ENCODE peak calls at places on chromosomes 12 and 14, in nine cellular contexts. M is A549, D is fibroblast of the aortic adventitia, J is left lung, E is cardiac muscle cell, W is psoas muscle, S is heart right ventricle, F is neural crest cell, P is keratinocyte. I is an unnamed sample.

GRCh38 chr14:73744175-73744867 is 30.1 kb upstream of the PNMA1 start:
- DNase-seq in M (no peak), E (no peak), W (no peak), F (no peak), P (no peak), S (no peak), D (no peak), J (no peak), I (no peak)

GRCh38 chr14:103006991-103007520 is 50.3 kb downstream of the CDC42BPB start:
- DNase-seq in M (no peak), S (no peak), P (no peak), W (no peak), F (no peak), J (no peak), D (no peak), E (no peak), I (no peak)

GRCh38 chr12:39122562-39123204 is 217.3 kb upstream of the CPNE8 start:
- DNase-seq in S (no peak), W (no peak), P (no peak), J (no peak), F (no peak), E (no peak), D (no peak), M (no peak), I (no peak)

GRCh38 chr14:51513933-51514332 is 137.8 kb upstream of the FRMD6 start:
- DNase-seq in J (no peak), S (no peak), E (no peak), F (no peak), W (no peak), D (no peak), P (no peak), M (no peak), I (no peak)

GRCh38 chr14:35140718-35141581 is 18.6 kb downstream of the PRORP start:
- DNase-seq in F (no peak), D (peak), J (no peak), E (peak), S (no peak), M (no peak), W (no peak), P (no peak), I (no peak)

GRCh38 chr12:96398422-96399080 is 1.7 kb downstream of the CDK17 start:
- DNase-seq in P (no peak), F (no peak), S (no peak), J (no peak), E (no peak), M (no peak), D (no peak), W (no peak), I (no peak)

GRCh38 chr12:55072093-55072492 is 52.3 kb downstream of the NEUROD4 start:
- DNase-seq in J (peak), P (no peak), S (peak), D (peak), F (no peak), W (peak), E (peak), M (peak), I (peak)

GRCh38 chr12:93591137-93591868 is 18.8 kb downstream of the SOCS2 start:
- DNase-seq in F (peak), P (no peak), M (peak), J (peak), E (peak), W (peak), D (peak), S (peak), I (peak)

GRCh38 chr14:105577339-105577861 is 51.0 kb downstream of the TMEM121 start:
- DNase-seq in F (no peak), E (no peak), P (no peak), J (peak), M (no peak), D (no peak), S (no peak), W (peak), I (no peak)

GRCh38 chr14:51581017-51581881 is 70.5 kb upstream of the FRMD6 start:
- DNase-seq in S (no peak), E (peak), J (no peak), D (peak), F (no peak), M (no peak), P (no peak), W (no peak), I (no peak)

GRCh38 chr14:92937229-92937937 is 14.4 kb downstream of the CHGA start:
- DNase-seq in S (no peak), M (no peak), E (no peak), F (no peak), W (peak), D (no peak), J (peak), P (peak), I (no peak)

GRCh38 chr14:66652736-66653135 is 144.8 kb downstream of the GPHN start:
- DNase-seq in P (no peak), J (no peak), S (no peak), M (no peak), F (no peak), D (no peak), E (no peak), W (no peak), I (no peak)

GRCh38 chr12:121190523-121191031 is 19.4 kb upstream of the P2RX4 start:
- DNase-seq in P (peak), J (no peak), F (no peak), D (peak), M (no peak), W (no peak), S (no peak), E (peak), I (no peak)

GRCh38 chr14:93936245-93936644 is 9.1 kb downstream of the FAM181A start:
- DNase-seq in P (no peak), E (no peak), S (no peak), F (peak), J (no peak), W (no peak), M (peak), D (no peak), I (no peak)

GRCh38 chr14:42665083-42665482 is 1058.4 kb downstream of the LRFN5 start:
- DNase-seq in W (no peak), J (no peak), F (no peak), D (no peak), S (no peak), P (no peak), E (no peak), M (no peak), I (no peak)

GRCh38 chr14:77271113-77271710 is at the start of gene NGB:
- DNase-seq in F (no peak), J (no peak), S (no peak), W (no peak), D (no peak), P (no peak), E (no peak), M (no peak), I (no peak)

GRCh38 chr12:2833327-2833726 is 1.5 kb downstream of the NRIP2 start:
- DNase-seq in W (no peak), P (no peak), J (no peak), S (no peak), M (no peak), E (no peak), F (no peak), D (no peak), I (no peak)

GRCh38 chr12:103626498-103626897 is 39.4 kb downstream of the STAB2 start:
- DNase-seq in J (no peak), S (peak), E (peak), P (no peak), D (no peak), M (peak), F (no peak), W (peak), I (peak)

GRCh38 chr12:109737111-109737510 is 23.5 kb downstream of the FAM222A start:
- DNase-seq in M (no peak), D (no peak), W (peak), S (no peak), F (no peak), E (no peak), P (no peak), J (peak), I (peak)

GRCh38 chr14:39372656-39373055 is 59.6 kb downstream of the FBXO33 start:
- DNase-seq in J (no peak), S (no peak), P (no peak), M (no peak), D (peak), W (no peak), E (peak), F (no peak), I (no peak)

GRCh38 chr12:69052613-69053408 is 119.8 kb upstream of the CPM start:
- DNase-seq in F (no peak), W (no peak), M (peak), J (no peak), E (peak), D (peak), P (peak), S (no peak), I (peak)

GRCh38 chr12:130762319-130762675 is 46.2 kb upstream of the RIMBP2 start:
- DNase-seq in M (no peak), J (no peak), D (no peak), S (no peak), E (no peak), F (no peak), W (no peak), P (no peak), I (no peak)

GRCh38 chr12:87815738-87816137 is 213.5 kb downstream of the C12orf50 start:
- DNase-seq in E (no peak), W (no peak), F (no peak), D (no peak), S (no peak), J (no peak), M (no peak), P (no peak), I (no peak)

GRCh38 chr14:73237786-73238261 is 518 bp downstream of the PAPLN start:
- DNase-seq in M (peak), S (no peak), E (no peak), J (no peak), W (no peak), D (no peak), P (no peak), F (no peak), I (no peak)

GRCh38 chr14:67331368-67332125 is 28.1 kb downstream of the ATP6V1D start:
- DNase-seq in P (no peak), E (no peak), S (no peak), M (no peak), D (no peak), W (no peak), F (no peak), J (no peak), I (no peak)

DNA sequence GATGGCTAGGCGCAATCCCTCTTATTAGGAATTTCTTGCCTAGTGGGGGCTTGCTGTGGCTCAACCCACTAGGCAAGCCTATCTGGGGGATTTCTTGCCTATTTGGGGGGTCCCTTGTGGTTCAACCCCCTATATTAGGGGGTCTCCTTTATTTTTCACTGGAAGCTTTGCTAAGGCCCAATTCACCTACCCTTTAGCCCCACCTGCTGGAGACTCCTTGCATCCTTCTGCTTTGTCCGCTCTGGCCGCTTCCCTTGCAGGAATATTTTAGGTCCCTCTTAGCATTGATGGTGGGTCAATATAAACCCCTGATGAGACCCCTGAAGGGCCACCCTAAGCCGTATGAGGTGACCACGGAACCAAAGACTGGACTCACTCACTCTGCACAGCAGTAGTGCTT is 1552.1 kb downstream of the AACS start:
- DNase-seq in S (no peak), F (peak), W (no peak), E (no peak), M (no peak), P (no peak), J (no peak), D (no peak), I (no peak)
- TF ChIP-seq CTCF in S (peak), F (peak), W (no peak), E (peak), M (no peak), P (no peak), J (no peak), D (no peak), I (peak)

GRCh38 chr12:26121323-26121740 is 3.5 kb downstream of the BHLHE41 start:
- DNase-seq in W (no peak), E (no peak), M (no peak), P (no peak), D (peak), F (no peak), S (no peak), J (no peak), I (no peak)
- TF ChIP-seq CTCF in W (no peak), E (no peak), M (no peak), P (no peak), D (no peak), F (no peak), S (no peak), J (no peak), I (no peak)

DNA sequence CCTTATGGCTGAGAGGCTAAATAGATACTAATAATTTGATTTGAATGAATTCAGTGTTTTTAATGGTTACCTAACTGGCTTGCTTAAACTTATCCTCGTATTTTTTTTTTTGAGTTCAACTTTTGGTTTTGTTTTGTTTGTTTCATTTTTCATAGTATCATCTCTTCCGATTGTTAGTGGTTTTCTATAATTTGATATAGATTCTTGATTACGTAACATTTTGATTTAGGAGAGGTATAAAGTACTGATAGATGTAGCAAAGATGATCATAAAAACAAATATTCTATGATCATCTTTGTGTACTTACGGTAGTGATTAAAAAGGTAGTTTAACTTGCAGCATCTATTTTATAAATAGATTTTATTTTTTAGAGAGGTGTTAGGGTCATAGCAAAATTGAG is 93.0 kb downstream of the ALX1 start:
- DNase-seq in E (no peak), D (no peak), M (no peak), J (no peak), S (no peak), W (no peak), P (no peak), F (no peak), I (no peak)
- TF ChIP-seq CTCF in E (no peak), D (no peak), M (no peak), J (no peak), S (no peak), W (no peak), P (no peak), F (no peak), I (no peak)

GRCh38 chr12:11174022-11174421 is 3.0 kb downstream of the SMIM10L1 start:
- DNase-seq in M (no peak), D (peak), J (no peak), W (no peak), S (no peak), F (no peak), P (no peak), E (peak), I (no peak)

GRCh38 chr12:11170810-11171144 is 217 bp upstream of the SMIM10L1 start:
- DNase-seq in D (no peak), W (no peak), M (no peak), F (no peak), E (no peak), S (no peak), P (no peak), J (no peak), I (no peak)

GRCh38 chr12:11166300-11166699 is 4.7 kb upstream of the SMIM10L1 start:
- DNase-seq in W (no peak), M (no peak), F (no peak), S (no peak), J (no peak), E (no peak), P (no peak), D (no peak), I (no peak)

GRCh38 chr12:11171953-11172675 is 1.1 kb downstream of the SMIM10L1 start:
- DNase-seq in E (peak), M (peak), S (no peak), P (no peak), J (no peak), F (no peak), W (no peak), D (peak), I (no peak)

DNA sequence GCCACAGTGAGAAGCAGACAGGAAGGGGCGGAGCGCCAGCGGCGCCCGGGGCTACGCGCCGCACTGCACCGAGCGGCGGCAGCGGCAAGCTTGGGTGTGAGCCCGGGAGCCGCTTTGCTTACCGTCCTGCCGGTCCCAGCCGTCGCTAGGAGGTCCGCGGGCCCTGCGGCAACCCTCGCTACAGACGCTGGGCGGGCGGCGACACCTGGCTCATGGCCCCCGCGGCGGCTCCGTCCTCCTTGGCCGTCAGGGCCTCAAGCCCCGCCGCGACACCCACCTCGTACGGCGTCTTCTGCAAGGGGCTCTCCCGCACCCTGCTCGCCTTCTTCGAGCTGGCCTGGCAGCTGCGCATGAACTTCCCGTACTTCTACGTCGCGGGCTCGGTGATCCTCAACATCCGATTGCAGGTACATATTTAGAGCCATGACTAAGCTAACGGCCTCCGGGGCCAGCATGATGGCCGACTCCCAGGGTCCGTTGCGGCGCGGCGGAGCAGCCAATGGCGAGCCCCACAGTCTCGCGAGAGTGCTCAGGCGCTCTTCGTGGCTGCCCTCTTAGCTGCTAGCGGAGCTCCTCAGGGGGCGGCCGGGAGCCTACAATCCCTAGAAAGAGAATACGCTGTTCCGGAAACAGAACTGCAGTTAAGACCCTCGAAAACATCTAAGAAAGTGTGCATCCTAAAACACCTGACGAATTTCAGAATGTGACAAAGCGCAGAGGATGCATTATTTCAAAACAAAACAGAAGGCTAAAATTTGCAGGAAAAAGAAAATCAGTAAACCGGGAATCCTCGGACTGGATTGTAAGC is at the start of gene SMIM10L1:
- DNase-seq in D (peak), E (peak), J (peak), F (peak), P (peak), S (peak), M (peak), W (peak), I (peak)
- TF ChIP-seq CTCF in D (peak), E (peak), J (no peak), F (no peak), P (no peak), S (peak), M (no peak), W (no peak), I (no peak)

GRCh38 chr14:97010491-97011160 is 213.4 kb downstream of the VRK1 start:
- DNase-seq in D (no peak), F (no peak), W (no peak), E (no peak), M (no peak), J (no peak), S (no peak), P (no peak), I (no peak)
- TF ChIP-seq CTCF in D (no peak), F (peak), W (no peak), E (no peak), M (no peak), J (no peak), S (no peak), P (peak), I (no peak)

DNA sequence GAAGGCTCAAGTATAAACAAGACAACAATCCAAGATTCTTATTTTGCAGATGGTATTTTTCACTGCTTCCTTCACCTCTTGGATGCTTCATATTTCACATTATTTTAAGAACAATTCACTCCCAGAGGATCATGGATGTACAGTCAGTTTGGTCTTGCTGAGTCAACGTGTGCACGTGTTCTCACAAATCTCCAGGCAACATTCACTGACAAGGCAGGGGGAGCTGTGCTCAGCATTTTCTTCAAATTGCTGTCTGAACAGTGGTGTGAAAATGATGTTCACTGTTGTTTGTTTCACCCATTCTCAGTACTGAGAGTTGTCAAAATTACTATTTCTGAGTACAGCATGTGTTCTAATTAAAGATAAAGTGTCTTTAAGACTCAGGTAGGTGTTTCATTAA is 118.3 kb upstream of the SLC38A4 start:
- DNase-seq in J (no peak), M (no peak), P (no peak), S (no peak), F (no peak), D (peak), E (peak), W (no peak), I (no peak)
- TF ChIP-seq CTCF in J (no peak), M (no peak), P (peak), S (peak), F (no peak), D (peak), E (peak), W (peak), I (no peak)

GRCh38 chr14:59918824-59919581 is 941 bp upstream of the LRRC9 start:
- DNase-seq in F (no peak), W (peak), S (no peak), E (peak), M (peak), D (peak), P (no peak), J (no peak), I (no peak)
- TF ChIP-seq CTCF in F (peak), W (peak), S (peak), E (peak), M (peak), D (peak), P (no peak), J (peak), I (peak)

GRCh38 chr14:101006008-101006407 is 102.5 kb upstream of the RTL1 start:
- DNase-seq in E (no peak), J (no peak), F (no peak), S (no peak), M (no peak), D (no peak), P (no peak), W (no peak), I (no peak)
- TF ChIP-seq CTCF in E (no peak), J (no peak), F (no peak), S (no peak), M (no peak), D (no peak), P (no peak), W (no peak), I (no peak)

I was measured in pancreas.